ENCODE peak calls at places on chromosomes 5 and 9, in six cellular contexts. One of them, this sample, is unnamed.

GRCh38 chr9:119284118-119284517 is 85.1 kb downstream of the BRINP1 start:
- DNase-seq in Peyer's patch: no peak
- DNase-seq in neural progenitor cell: peak
- DNase-seq in endothelial cell: peak
- DNase-seq in HFFc6: no peak
- DNase-seq in AG04449: no peak
- DNase-seq in this sample: no peak

GRCh38 chr5:21615195-21615765 is 1237.9 kb downstream of the CDH12 start:
- DNase-seq in Peyer's patch: no peak
- DNase-seq in neural progenitor cell: no peak
- DNase-seq in endothelial cell: no peak
- DNase-seq in HFFc6: no peak
- DNase-seq in AG04449: no peak
- DNase-seq in this sample: no peak

GRCh38 chr9:134187110-134187531 is 22.8 kb upstream of the RNU6ATAC start:
- DNase-seq in Peyer's patch: peak
- DNase-seq in neural progenitor cell: no peak
- DNase-seq in endothelial cell: no peak
- DNase-seq in HFFc6: no peak
- DNase-seq in AG04449: no peak
- DNase-seq in this sample: peak

GRCh38 chr9:91174772-91175171 is 186.9 kb downstream of the AUH start:
- DNase-seq in Peyer's patch: no peak
- DNase-seq in neural progenitor cell: no peak
- DNase-seq in endothelial cell: no peak
- DNase-seq in HFFc6: no peak
- DNase-seq in AG04449: no peak
- DNase-seq in this sample: no peak

GRCh38 chr5:131570757-131571156 is 64.3 kb downstream of the RAPGEF6 start:
- DNase-seq in Peyer's patch: no peak
- DNase-seq in neural progenitor cell: no peak
- DNase-seq in endothelial cell: no peak
- DNase-seq in HFFc6: no peak
- DNase-seq in AG04449: no peak
- DNase-seq in this sample: no peak

GRCh38 chr9:14846871-14847311 is 63.3 kb downstream of the FREM1 start:
- DNase-seq in Peyer's patch: peak
- DNase-seq in neural progenitor cell: peak
- DNase-seq in endothelial cell: peak
- DNase-seq in HFFc6: peak
- DNase-seq in AG04449: no peak
- DNase-seq in this sample: no peak

GRCh38 chr5:177035982-177036381 is 13.5 kb downstream of the ZNF346 start:
- DNase-seq in Peyer's patch: no peak
- DNase-seq in neural progenitor cell: peak
- DNase-seq in endothelial cell: no peak
- DNase-seq in HFFc6: no peak
- DNase-seq in AG04449: no peak
- DNase-seq in this sample: no peak

GRCh38 chr5:179878222-179879002 is 19.8 kb upstream of the MRNIP start:
- DNase-seq in Peyer's patch: peak
- DNase-seq in neural progenitor cell: no peak
- DNase-seq in endothelial cell: no peak
- DNase-seq in HFFc6: no peak
- DNase-seq in AG04449: no peak
- DNase-seq in this sample: no peak

GRCh38 chr5:22998775-22999174 is 145.6 kb upstream of the CDH12 start:
- DNase-seq in Peyer's patch: no peak
- DNase-seq in neural progenitor cell: no peak
- DNase-seq in endothelial cell: no peak
- DNase-seq in HFFc6: no peak
- DNase-seq in AG04449: no peak
- DNase-seq in this sample: no peak

GRCh38 chr5:54663876-54664275 is 146.3 kb downstream of the SNX18 start:
- DNase-seq in Peyer's patch: no peak
- DNase-seq in neural progenitor cell: no peak
- DNase-seq in endothelial cell: no peak
- DNase-seq in HFFc6: peak
- DNase-seq in AG04449: peak
- DNase-seq in this sample: no peak

GRCh38 chr5:132237141-132237540 is 9.5 kb upstream of the P4HA2 start:
- DNase-seq in Peyer's patch: peak
- DNase-seq in neural progenitor cell: no peak
- DNase-seq in endothelial cell: no peak
- DNase-seq in HFFc6: no peak
- DNase-seq in AG04449: no peak
- DNase-seq in this sample: peak

GRCh38 chr5:156623381-156624040 is 226.6 kb upstream of the PPP1R2B start:
- DNase-seq in Peyer's patch: no peak
- DNase-seq in neural progenitor cell: no peak
- DNase-seq in endothelial cell: no peak
- DNase-seq in HFFc6: no peak
- DNase-seq in AG04449: no peak
- DNase-seq in this sample: no peak

DNA sequence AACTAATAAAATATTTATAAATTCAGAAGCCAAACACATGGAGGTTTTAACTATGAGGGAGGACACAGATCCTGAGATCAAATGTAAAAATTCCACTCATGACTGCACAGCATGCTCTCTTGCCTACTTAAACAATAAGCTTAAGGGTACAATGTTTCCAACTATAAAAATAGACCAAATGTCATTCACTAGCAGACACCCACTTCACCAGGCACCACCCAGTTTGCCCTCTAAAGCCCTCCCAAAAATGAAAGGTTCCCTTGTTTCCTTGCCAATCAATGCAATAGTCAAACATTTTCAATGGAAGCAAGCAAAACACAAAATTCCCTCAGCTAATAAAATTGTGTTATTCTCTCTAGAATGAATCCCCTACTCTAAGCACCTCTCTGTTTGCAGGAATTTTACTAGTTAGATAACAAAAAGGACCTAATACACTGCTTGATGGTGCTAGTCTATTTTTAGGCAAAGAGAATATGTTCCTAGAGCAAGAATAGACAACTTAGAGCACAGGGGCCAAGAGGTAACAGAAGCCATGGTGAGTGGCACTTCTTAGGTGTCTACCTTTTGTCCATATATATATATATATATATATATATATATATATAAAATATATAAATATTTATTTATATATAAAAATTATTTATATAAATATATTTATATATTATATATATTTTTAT is 135.3 kb downstream of the HOMER1 start:
- DNase-seq in Peyer's patch: no peak
- DNase-seq in neural progenitor cell: no peak
- DNase-seq in endothelial cell: no peak
- DNase-seq in HFFc6: no peak
- DNase-seq in AG04449: no peak
- DNase-seq in this sample: no peak
- TF ChIP-seq CTCF in Peyer's patch: no peak
- TF ChIP-seq CTCF in neural progenitor cell: no peak
- TF ChIP-seq CTCF in endothelial cell: no peak
- TF ChIP-seq CTCF in HFFc6: no peak
- TF ChIP-seq CTCF in AG04449: no peak
- TF ChIP-seq CTCF in this sample: no peak

GRCh38 chr9:80509358-80509757 is 937.6 kb downstream of the TLE4 start:
- DNase-seq in Peyer's patch: no peak
- DNase-seq in neural progenitor cell: no peak
- DNase-seq in endothelial cell: no peak
- DNase-seq in HFFc6: no peak
- DNase-seq in AG04449: no peak
- DNase-seq in this sample: no peak
- TF ChIP-seq CTCF in Peyer's patch: no peak
- TF ChIP-seq CTCF in neural progenitor cell: peak
- TF ChIP-seq CTCF in endothelial cell: no peak
- TF ChIP-seq CTCF in HFFc6: peak
- TF ChIP-seq CTCF in AG04449: no peak
- TF ChIP-seq CTCF in this sample: no peak

GRCh38 chr9:79257215-79257614 is 314.6 kb upstream of the TLE4 start:
- DNase-seq in Peyer's patch: no peak
- DNase-seq in neural progenitor cell: peak
- DNase-seq in endothelial cell: peak
- DNase-seq in HFFc6: no peak
- DNase-seq in AG04449: no peak
- DNase-seq in this sample: no peak

GRCh38 chr9:79257671-79258410 is 313.9 kb upstream of the TLE4 start:
- DNase-seq in Peyer's patch: no peak
- DNase-seq in neural progenitor cell: peak
- DNase-seq in endothelial cell: no peak
- DNase-seq in HFFc6: no peak
- DNase-seq in AG04449: no peak
- DNase-seq in this sample: no peak

GRCh38 chr9:79256691-79257213 is 315.0 kb upstream of the TLE4 start:
- DNase-seq in Peyer's patch: no peak
- DNase-seq in neural progenitor cell: peak
- DNase-seq in endothelial cell: no peak
- DNase-seq in HFFc6: peak
- DNase-seq in AG04449: peak
- DNase-seq in this sample: no peak

GRCh38 chr9:79255681-79256080 is 316.1 kb upstream of the TLE4 start:
- DNase-seq in Peyer's patch: no peak
- DNase-seq in neural progenitor cell: no peak
- DNase-seq in endothelial cell: no peak
- DNase-seq in HFFc6: no peak
- DNase-seq in AG04449: no peak
- DNase-seq in this sample: no peak

DNA sequence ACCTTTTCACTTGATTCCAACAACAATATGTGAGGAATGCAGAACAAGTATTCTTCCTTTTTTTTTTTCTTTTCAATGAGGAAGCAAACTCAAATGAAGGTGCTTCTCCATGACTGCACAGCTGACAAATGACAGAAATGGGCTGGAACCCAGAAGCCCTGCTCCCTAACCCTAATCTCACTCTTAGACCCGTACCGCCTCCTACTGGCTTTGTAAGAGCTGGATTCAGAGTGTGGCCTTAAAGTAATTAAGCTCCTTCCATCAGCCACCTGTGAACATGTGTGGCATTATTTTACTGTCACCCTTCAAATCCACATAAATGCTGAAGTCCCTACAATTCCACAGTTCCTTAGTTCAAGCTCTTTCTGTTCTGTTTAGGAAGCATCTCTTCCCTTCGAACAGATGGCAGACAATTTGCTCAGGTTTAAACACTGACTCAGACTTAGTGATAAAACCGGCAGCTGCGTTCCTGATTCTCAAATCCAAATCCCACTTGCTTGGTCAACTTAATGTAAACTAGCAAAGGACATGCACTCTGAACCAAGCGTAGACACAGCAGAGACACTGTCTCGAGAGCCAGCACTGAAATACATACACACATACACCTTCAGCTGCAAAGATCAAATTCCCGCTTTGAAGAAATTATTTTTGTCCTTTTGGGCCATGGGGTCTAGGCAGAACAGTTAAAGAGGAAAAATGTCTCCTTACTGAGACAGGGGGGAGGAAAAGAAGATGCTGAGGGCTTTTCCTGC is 316.7 kb upstream of the TLE4 start:
- DNase-seq in Peyer's patch: no peak
- DNase-seq in neural progenitor cell: peak
- DNase-seq in endothelial cell: no peak
- DNase-seq in HFFc6: no peak
- DNase-seq in AG04449: no peak
- DNase-seq in this sample: no peak
- TF ChIP-seq CTCF in Peyer's patch: no peak
- TF ChIP-seq CTCF in neural progenitor cell: peak
- TF ChIP-seq CTCF in endothelial cell: no peak
- TF ChIP-seq CTCF in HFFc6: peak
- TF ChIP-seq CTCF in AG04449: no peak
- TF ChIP-seq CTCF in this sample: no peak

DNA sequence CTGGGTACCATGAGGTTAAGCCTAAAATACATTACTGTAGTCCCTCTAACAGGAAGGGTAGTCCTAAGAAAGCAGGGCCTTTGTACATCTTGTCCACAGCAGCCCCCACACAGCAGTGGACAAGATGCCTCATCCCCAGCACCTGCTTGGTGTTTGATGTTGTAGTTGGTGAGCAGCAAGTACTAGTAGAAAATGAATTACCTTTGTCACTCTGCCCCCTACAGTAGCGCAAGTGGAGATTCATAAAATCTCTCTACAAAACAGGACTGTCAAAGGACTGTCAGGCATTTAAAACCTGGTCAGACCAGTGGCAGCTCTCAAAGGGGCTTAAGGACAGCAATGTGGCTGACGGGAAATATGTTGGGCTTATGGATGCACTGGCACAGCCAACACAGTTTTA is 122.5 kb downstream of the TMEM174 start:
- DNase-seq in Peyer's patch: no peak
- DNase-seq in neural progenitor cell: peak
- DNase-seq in endothelial cell: no peak
- DNase-seq in HFFc6: no peak
- DNase-seq in AG04449: no peak
- DNase-seq in this sample: no peak
- TF ChIP-seq CTCF in Peyer's patch: peak
- TF ChIP-seq CTCF in neural progenitor cell: peak
- TF ChIP-seq CTCF in endothelial cell: no peak
- TF ChIP-seq CTCF in HFFc6: no peak
- TF ChIP-seq CTCF in AG04449: no peak
- TF ChIP-seq CTCF in this sample: no peak

DNA sequence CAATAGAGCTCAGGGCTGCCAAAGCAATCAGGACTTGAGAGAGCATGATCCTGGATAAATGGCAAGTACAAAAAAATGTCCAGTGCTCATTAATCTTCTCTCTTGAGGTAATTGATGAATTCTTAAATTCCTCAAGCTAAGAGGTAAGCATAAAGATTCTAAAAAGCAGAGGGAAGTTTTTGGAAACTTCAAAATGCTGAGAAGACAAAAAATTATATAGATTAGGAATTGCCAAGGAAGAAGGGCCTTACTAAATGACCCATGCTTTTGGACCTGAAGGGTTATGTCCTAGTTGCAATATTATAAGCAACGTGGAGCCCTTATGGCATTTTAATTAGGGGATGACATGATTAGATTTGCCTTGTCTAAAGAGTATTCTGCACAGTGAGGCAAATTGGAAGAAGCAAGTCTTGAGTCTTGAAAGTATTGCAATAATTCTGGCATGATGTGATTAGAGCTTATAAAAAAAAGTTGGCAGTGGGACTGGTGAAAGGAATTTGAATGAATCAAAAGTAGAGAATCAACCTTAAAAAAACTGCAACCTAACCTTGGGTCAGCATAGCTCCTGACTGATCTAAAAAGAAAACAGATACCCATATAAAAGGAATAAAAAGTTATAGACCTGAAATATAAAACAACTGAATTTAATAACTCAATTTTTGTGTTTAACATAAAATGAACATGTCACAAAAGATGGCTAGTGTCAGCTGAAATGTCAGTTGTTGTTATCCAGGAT is 323.8 kb upstream of the ARRDC3 start:
- DNase-seq in Peyer's patch: no peak
- DNase-seq in neural progenitor cell: no peak
- DNase-seq in endothelial cell: no peak
- DNase-seq in HFFc6: no peak
- DNase-seq in AG04449: no peak
- DNase-seq in this sample: no peak
- TF ChIP-seq CTCF in Peyer's patch: no peak
- TF ChIP-seq CTCF in neural progenitor cell: no peak
- TF ChIP-seq CTCF in endothelial cell: no peak
- TF ChIP-seq CTCF in HFFc6: no peak
- TF ChIP-seq CTCF in AG04449: no peak
- TF ChIP-seq CTCF in this sample: no peak